ENCODE peak calls at places on chromosomes 6 and 20, in ten cellular contexts. U is cardiac muscle cell, A is lower leg skin, E is neural crest cell, V is neural progenitor cell, M is endothelial cell, N is cardiac fibroblast, T is bronchial epithelial cell, X is GM06990, B is body of pancreas. I is an unnamed sample.

GRCh38 chr6:157228421-157229218 is 94.7 kb downstream of the TMEM242 start:
- DNase-seq in U (no peak), N (no peak), T (no peak), E (no peak), A (no peak), V (peak; percentile 79), X (no peak), M (no peak), B (peak; percentile 34), I (no peak)

GRCh38 chr20:31705598-31706597 is 16.8 kb downstream of the BCL2L1 start:
- DNase-seq in B (no peak), X (no peak), A (no peak), N (no peak), M (no peak), U (no peak), T (peak; percentile 70), V (no peak), E (no peak), I (no peak)

GRCh38 chr6:134630468-134631180 is 312.7 kb upstream of the SGK1 start:
- DNase-seq in B (peak; percentile 50), E (no peak), N (no peak), A (no peak), X (no peak), M (no peak), V (no peak), U (no peak), T (no peak), I (no peak)

GRCh38 chr6:145891126-145891525 is 73.0 kb downstream of the SHPRH start:
- DNase-seq in U (no peak), A (no peak), N (peak; percentile 78), B (no peak), X (no peak), V (no peak), T (peak; percentile 12), M (no peak), E (no peak), I (no peak)

GRCh38 chr6:114058435-114058834 is 87.5 kb upstream of the HDAC2 start:
- DNase-seq in E (no peak), M (no peak), V (no peak), U (no peak), A (no peak), N (no peak), B (no peak), T (no peak), X (no peak), I (no peak)

GRCh38 chr6:134925800-134926199 is 24.1 kb downstream of the ALDH8A1 start:
- DNase-seq in X (no peak), E (no peak), A (no peak), V (no peak), B (no peak), U (no peak), N (peak; percentile 91), M (no peak), T (peak; percentile 97), I (no peak)

GRCh38 chr20:17743677-17744076 is 43.9 kb downstream of the BANF2 start:
- DNase-seq in A (no peak), B (no peak), N (no peak), E (no peak), U (no peak), M (no peak), V (no peak), X (no peak), T (no peak), I (no peak)

GRCh38 chr20:22805219-22805618 is 220.8 kb upstream of the FOXA2 start:
- DNase-seq in A (no peak), E (no peak), T (peak; percentile 85), M (peak; percentile 23), X (no peak), U (peak; percentile 67), V (no peak), N (peak; percentile 94), B (peak; percentile 4), I (no peak)

GRCh38 chr6:100721256-100721655 is 159.9 kb downstream of the ASCC3 start:
- DNase-seq in U (no peak), N (no peak), T (no peak), M (no peak), A (no peak), E (no peak), V (no peak), B (no peak), X (no peak), I (no peak)

GRCh38 chr20:53208110-53208908 is 236.2 kb downstream of the TSHZ2 start:
- DNase-seq in B (no peak), A (no peak), T (no peak), N (no peak), E (peak; percentile 14), X (no peak), M (peak; percentile 57), V (peak; percentile 77), U (peak; percentile 13), I (no peak)

GRCh38 chr20:2759603-2760360 is 40.6 kb downstream of the CPXM1 start:
- DNase-seq in A (no peak), X (no peak), M (no peak), U (no peak), E (no peak), T (no peak), B (no peak), N (no peak), V (no peak), I (no peak)

GRCh38 chr6:82211326-82211725 is 36.2 kb downstream of the IBTK start:
- DNase-seq in A (no peak), E (no peak), U (no peak), T (no peak), V (no peak), N (no peak), M (no peak), B (no peak), X (no peak), I (no peak)

GRCh38 chr6:42340516-42340915 is 111.2 kb downstream of the TRERF1 start:
- DNase-seq in N (no peak), B (no peak), U (no peak), V (no peak), E (no peak), M (no peak), X (no peak), A (no peak), T (no peak), I (no peak)

GRCh38 chr20:23061262-23061661 is 11.8 kb upstream of the THBD start:
- DNase-seq in N (no peak), A (no peak), X (no peak), B (no peak), M (no peak), T (no peak), E (no peak), V (no peak), U (no peak), I (no peak)

GRCh38 chr6:88238065-88238464 is 71.9 kb upstream of the CNR1 start:
- DNase-seq in E (no peak), B (peak; percentile 7), M (peak; percentile 57), A (no peak), T (peak; percentile 39), X (peak; percentile 14), N (peak; percentile 0), V (peak; percentile 58), U (peak; percentile 45), I (peak; percentile 34)
- TF ChIP-seq CTCF in E (peak; percentile 63), B (peak; percentile 15), M (peak; percentile 40), A (no peak), T (peak; percentile 64), X (peak; percentile 88), N (peak; percentile 46), V (peak; percentile 61), U (no peak), I (peak; percentile 72)

DNA sequence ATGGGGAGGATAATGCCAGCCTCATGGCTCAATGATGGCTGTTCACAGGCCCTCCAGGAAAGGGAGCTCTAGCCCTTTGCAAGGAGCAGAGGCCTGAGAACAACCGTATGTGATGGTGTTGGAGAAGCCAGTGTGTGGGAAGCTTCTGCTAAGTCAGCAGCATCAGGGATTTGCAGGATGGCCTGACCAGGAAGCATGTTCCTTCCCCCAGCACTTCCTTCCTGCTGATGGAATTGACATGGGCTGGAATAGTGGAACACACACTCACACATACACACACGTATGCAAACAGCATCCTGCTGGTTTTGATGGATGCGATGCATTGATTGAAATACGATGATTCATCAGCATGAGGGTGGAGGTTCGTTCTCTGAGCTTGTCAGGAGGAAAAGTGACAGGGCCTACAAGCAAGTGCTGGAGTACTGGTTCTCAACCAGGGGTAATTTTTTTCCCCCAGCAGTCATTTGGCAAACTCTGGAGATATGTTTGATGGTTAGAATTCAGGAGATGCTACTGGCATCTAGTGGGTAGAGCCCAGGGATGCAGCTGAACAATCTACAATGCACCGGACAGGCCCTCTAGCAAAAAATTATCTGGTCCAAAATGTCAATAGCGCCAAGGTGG is 229.1 kb downstream of the NFATC2 start:
- DNase-seq in X (no peak), M (peak; percentile 14), A (no peak), U (no peak), N (no peak), E (no peak), T (peak; percentile 13), B (no peak), V (no peak), I (no peak)
- TF ChIP-seq CTCF in X (no peak), M (no peak), A (no peak), U (no peak), N (no peak), E (no peak), T (no peak), B (no peak), V (no peak), I (no peak)

DNA sequence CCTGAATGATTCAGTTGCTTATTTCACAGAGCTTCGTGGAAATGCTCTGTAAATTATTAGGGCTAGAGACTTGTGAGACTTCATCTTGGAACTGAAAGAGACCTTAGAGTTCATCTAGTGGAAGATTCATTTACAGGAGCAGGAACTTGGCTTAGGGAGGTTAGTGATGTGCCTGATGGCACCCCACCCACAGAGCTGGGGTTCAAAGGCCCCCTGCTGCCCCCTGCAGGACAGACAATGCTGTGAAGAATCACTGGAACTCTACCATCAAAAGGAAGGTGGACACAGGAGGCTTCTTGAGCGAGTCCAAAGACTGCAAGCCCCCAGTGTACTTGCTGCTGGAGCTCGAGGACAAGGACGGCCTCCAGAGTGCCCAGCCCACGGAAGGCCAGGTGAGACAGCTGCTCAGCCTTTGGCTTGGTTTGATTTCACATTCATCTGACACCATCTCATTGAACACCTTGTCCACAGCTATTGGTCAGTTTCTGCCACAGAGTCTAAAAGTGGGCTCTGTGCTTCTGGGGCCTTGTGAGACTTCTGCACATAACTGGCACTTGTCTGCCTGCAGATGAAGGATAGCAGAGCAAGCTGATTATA is 25.1 kb downstream of the MYBL2 start:
- DNase-seq in X (no peak), A (no peak), V (peak; percentile 69), U (peak; percentile 64), M (peak; percentile 67), E (peak; percentile 58), T (peak; percentile 31), N (peak; percentile 56), B (peak; percentile 39), I (peak; percentile 64)
- TF ChIP-seq CTCF in X (peak; percentile 81), A (no peak), V (peak; percentile 69), U (peak; percentile 75), M (peak; percentile 51), E (peak; percentile 65), T (peak; percentile 66), N (peak; percentile 73), B (peak; percentile 43), I (peak; percentile 77)

DNA sequence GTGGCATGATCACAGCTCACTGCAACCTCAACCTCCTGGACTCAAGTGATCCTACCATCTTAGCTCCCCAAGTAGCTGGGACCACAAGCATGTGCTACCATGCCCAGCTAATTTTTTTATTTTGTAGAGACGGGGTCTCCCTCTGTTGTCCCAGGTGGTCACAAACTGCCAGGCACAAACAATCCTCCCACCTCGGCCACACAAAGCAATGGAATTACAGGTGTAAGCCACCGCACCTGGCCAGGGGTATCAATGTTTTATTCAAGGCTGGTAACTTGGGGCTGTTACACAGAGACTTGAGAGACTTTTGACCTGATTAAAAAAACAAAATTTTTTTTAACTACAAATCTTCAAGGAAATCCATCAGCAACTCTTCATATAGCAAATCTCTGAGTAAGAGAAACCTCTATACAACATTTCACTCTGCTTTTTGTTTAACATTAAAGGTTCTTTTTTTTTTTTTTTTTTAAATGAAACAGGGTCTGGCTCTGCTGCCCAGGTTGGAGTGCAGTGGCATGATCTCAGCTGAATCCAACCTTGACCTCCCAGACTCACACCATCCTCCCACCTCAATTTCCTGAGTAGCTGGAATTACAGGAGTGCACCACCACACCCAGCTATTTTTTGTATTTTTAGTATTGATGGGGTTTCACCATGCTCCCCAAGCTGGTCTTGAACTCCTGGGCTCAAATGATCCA is 5.9 kb downstream of the EIF2S2 start:
- DNase-seq in N (no peak), B (no peak), T (no peak), V (no peak), M (no peak), U (no peak), A (no peak), E (no peak), X (no peak), I (no peak)
- TF ChIP-seq CTCF in N (no peak), B (no peak), T (no peak), V (no peak), M (no peak), U (no peak), A (no peak), E (no peak), X (no peak), I (no peak)